ENCODE peak calls at places on chromosomes 11 and 22, in four cellular contexts. J is brain microvascular endothelial cell, U is BE2C, H is A549. Z is an unnamed sample.

GRCh38 chr11:46072172-46072964 is 48.9 kb downstream of the PHF21A start:
- DNase-seq in J (no peak), U (no peak), H (no peak), Z (no peak)

GRCh38 chr11:14315130-14315529 is 43.9 kb downstream of the RRAS2 start:
- DNase-seq in J (no peak), U (no peak), H (no peak), Z (no peak)

GRCh38 chr22:46065733-46066454 is 84.4 kb upstream of the PPARA start:
- DNase-seq in U (no peak), J (no peak), H (no peak), Z (peak)

GRCh38 chr11:86442827-86443226 is 68.1 kb downstream of the CCDC81 start:
- DNase-seq in J (no peak), U (no peak), H (no peak), Z (no peak)

GRCh38 chr22:27114186-27114585 is 456.8 kb downstream of the MIAT start:
- DNase-seq in H (no peak), U (no peak), J (no peak), Z (no peak)

GRCh38 chr11:83069441-83070043 is 2.2 kb downstream of the RAB30 start:
- DNase-seq in H (no peak), U (no peak), J (no peak), Z (peak)

GRCh38 chr22:17098379-17098819 is 13.6 kb downstream of the IL17RA start:
- DNase-seq in H (no peak), U (no peak), J (no peak), Z (no peak)

GRCh38 chr11:66762088-66762487 is 33.1 kb upstream of the SPTBN2 start:
- DNase-seq in H (no peak), U (no peak), J (no peak), Z (no peak)

GRCh38 chr11:78170413-78170812 is 18.0 kb downstream of the KCTD21 start:
- DNase-seq in U (no peak), H (no peak), J (no peak), Z (no peak)

GRCh38 chr22:26474687-26475086 is 8.9 kb downstream of the HPS4 start:
- DNase-seq in J (no peak), H (no peak), U (no peak), Z (peak)

GRCh38 chr11:70616317-70616716 is 218.0 kb downstream of the CTTN start:
- DNase-seq in H (no peak), U (no peak), J (no peak), Z (no peak)

GRCh38 chr22:38239101-38239761 is 33.6 kb downstream of the TMEM184B start:
- DNase-seq in H (peak), U (no peak), J (peak), Z (peak)

GRCh38 chr11:8597182-8597581 is 3.2 kb upstream of the STK33 start:
- DNase-seq in H (peak), J (peak), U (no peak), Z (peak)

GRCh38 chr11:131978351-131978750 is 607.9 kb downstream of the NTM start:
- DNase-seq in J (no peak), H (no peak), U (no peak), Z (peak)

GRCh38 chr11:71543866-71544265 is 4.4 kb upstream of the KRTAP5-9 start:
- DNase-seq in J (no peak), H (no peak), U (no peak), Z (no peak)

DNA sequence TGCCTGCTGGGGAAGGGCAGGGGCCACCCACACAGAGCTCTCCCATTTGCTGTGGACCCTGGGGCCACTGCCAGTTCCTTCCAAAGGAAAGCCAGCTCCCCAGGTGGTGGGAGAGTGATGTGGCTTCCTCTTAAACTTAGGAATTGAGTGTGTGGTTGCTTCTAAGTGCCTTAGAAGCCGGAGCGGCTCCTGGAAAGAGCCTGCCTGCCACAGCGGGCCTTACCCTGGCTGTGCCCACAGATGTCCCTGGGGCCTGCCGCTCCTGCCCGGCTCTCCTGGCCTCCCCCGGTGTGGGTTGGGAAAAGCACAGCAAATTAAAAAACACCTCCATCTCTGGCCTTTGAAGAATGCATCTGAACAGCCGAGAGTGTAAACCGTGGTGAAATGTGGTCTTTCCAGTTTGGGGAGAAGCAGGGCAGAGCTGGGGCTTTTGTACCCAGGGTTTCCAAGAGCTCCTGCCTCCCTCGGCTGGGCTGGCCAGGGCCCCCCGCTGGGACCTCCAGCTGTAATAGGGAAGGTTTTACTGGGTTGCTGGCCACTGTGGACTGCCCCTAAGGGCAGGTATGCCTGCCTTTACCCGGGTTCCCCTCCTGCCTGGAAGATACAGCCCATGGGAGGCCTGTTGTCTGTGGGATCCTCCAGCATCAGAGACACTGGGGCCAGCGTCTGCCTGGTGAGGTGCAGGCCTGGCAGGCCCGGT is 30.2 kb downstream of the LRP5 start:
- DNase-seq in U (no peak), H (no peak), J (no peak), Z (peak)
- H3K4me3 ChIP-seq in U (no peak), H (no peak), J (no peak), Z (no peak)

GRCh38 chr22:48973694-48974041 is 854.0 kb downstream of the BRD1 start:
- DNase-seq in U (no peak), H (no peak), J (no peak), Z (no peak)

GRCh38 chr22:48972979-48973693 is 854.5 kb downstream of the BRD1 start:
- DNase-seq in U (no peak), H (no peak), J (no peak), Z (no peak)

DNA sequence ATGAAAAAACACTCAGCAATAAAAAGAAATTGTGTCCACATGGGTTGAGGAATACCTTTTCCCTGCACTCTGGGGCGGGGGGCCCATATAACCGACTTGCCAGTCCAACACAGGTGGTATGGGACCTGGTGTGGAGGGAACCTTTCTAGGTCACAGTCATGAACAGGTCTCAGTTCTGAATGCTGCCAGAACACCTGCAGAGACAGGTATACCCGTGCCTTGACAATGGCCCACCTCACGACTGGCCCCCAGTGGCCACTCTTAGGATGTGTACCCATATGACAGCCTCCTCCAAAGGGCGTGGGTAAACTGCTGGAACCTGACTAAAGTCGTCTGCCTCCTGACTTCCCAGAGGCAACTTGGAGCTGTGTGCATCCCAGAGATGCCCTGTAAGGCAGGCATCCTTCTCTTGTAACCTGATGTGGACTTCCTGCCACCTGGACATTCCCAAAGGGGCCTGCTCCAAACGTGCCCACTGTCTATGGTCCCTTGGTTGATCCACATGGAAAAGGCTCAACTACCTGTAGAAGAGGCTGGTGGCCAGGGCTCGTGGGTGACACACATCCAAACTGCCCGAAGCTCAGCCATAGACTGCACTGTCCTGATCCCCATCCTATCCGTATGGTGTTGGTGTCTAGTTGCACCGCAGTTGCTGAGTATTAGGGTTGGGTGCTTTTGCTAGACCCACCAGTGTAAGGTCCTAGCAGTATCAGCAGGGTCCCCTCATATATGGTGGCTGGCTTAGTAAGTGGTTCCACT is 859.3 kb downstream of the BRD1 start:
- DNase-seq in U (no peak), J (no peak), H (no peak), Z (no peak)
- TF ChIP-seq CTCF in U (no peak), J (peak), H (peak), Z (no peak)

GRCh38 chr11:68683086-68683951 is 1.0 kb upstream of the GAL start:
- DNase-seq in U (no peak), J (no peak), H (no peak), Z (no peak)
- H3K4me3 ChIP-seq in U (no peak), J (no peak), H (no peak), Z (no peak)

DNA sequence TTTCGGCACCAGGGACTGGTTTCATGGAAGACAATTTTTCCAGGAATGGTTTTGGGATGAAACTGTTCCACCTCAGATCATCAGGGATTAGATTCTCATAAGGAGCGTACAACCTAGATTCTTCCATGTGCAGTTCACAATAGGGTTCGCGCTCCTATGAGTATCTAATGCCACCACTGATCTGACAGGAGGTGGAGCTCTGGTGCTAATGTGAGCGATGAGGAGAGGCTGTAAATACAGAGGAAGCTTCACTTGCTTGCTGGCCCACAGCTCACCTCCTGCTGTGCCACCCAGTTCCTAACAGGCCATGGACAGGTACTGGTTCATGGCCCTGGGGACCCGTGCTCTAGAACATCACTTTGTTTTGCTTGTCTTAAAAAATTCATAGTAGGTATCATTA is 41.8 kb upstream of the AMPD3 start:
- DNase-seq in J (peak), U (peak), H (no peak), Z (no peak)
- TF ChIP-seq CTCF in J (peak), U (peak), H (peak), Z (peak)

GRCh38 chr11:57457643-57458023 is 2.7 kb upstream of the RTN4RL2 start:
- DNase-seq in H (no peak), U (no peak), J (no peak), Z (no peak)
- H3K4me3 ChIP-seq in H (peak), U (no peak), J (no peak), Z (no peak)

GRCh38 chr11:62171261-62171723 is 18.7 kb upstream of the SCGB1D1 start:
- DNase-seq in H (peak), U (peak), J (peak), Z (peak)
- TF ChIP-seq CTCF in H (peak), U (peak), J (peak), Z (peak)

GRCh38 chr11:1261241-1262071 is 38.6 kb downstream of the MUC5B start:
- DNase-seq in U (no peak), H (no peak), J (no peak), Z (no peak)

GRCh38 chr11:1260023-1260501 is 37.2 kb downstream of the MUC5B start:
- DNase-seq in J (no peak), U (peak), H (peak), Z (no peak)

GRCh38 chr11:1262172-1263006 is 39.5 kb downstream of the MUC5B start:
- DNase-seq in U (peak), H (peak), J (peak), Z (peak)

GRCh38 chr11:1260620-1261019 is 37.8 kb downstream of the MUC5B start:
- DNase-seq in H (no peak), U (no peak), J (no peak), Z (no peak)

GRCh38 chr11:1263036-1263435 is 40.2 kb downstream of the MUC5B start:
- DNase-seq in H (no peak), J (no peak), U (no peak), Z (no peak)
- H3K4me3 ChIP-seq in H (peak), J (peak), U (peak), Z (peak)